ENCODE peak calls at places on chromosomes 11 and 22, in eight cellular contexts. I is pancreas, Q is lower lobe of right lung, L is GM13976, O is endothelial cell, R is cardiac fibroblast, M is GM12865, V is HL-60. A is an unnamed sample.

GRCh38 chr22:32991353-32992115 is 66.6 kb downstream of the SYN3 start:
- DNase-seq in O (no peak), I (no peak), V (no peak), Q (peak), M (no peak), L (no peak), R (peak), A (peak)

GRCh38 chr11:2575611-2576051 is 124.2 kb downstream of the KCNQ1OT1 start:
- DNase-seq in O (no peak), M (no peak), Q (peak), R (no peak), I (no peak), V (no peak), L (no peak), A (no peak)

GRCh38 chr11:124623861-124624525 is 1.3 kb downstream of the TBRG1 start:
- DNase-seq in M (no peak), O (no peak), V (no peak), L (no peak), R (no peak), I (no peak), Q (no peak), A (no peak)

GRCh38 chr22:24412274-24412673 is 15.1 kb upstream of the ADORA2A start:
- DNase-seq in M (no peak), L (no peak), O (no peak), R (no peak), I (no peak), V (no peak), Q (no peak), A (no peak)

GRCh38 chr11:113518716-113519495 is 43.7 kb upstream of the DRD2 start:
- DNase-seq in R (no peak), L (no peak), Q (no peak), M (no peak), V (no peak), I (no peak), O (no peak), A (no peak)

GRCh38 chr11:13276852-13277718 is 505 bp upstream of the BMAL1 start:
- DNase-seq in M (peak), R (peak), O (peak), L (peak), I (peak), V (peak), Q (peak), A (peak)

GRCh38 chr11:127965947-127966668 is 621.2 kb downstream of the ETS1 start:
- DNase-seq in M (no peak), Q (no peak), V (no peak), L (no peak), I (no peak), O (no peak), R (peak), A (no peak)

GRCh38 chr11:30719420-30719819 is 133.3 kb upstream of the MPPED2 start:
- DNase-seq in M (no peak), R (no peak), Q (no peak), I (no peak), O (no peak), L (no peak), V (no peak), A (no peak)

GRCh38 chr22:37164535-37164887 is 14.8 kb upstream of the IL2RB start:
- DNase-seq in V (no peak), I (no peak), L (no peak), R (no peak), M (no peak), O (no peak), Q (no peak), A (no peak)

GRCh38 chr11:94308024-94308423 is 3.6 kb downstream of the IZUMO1R start:
- DNase-seq in R (no peak), L (no peak), V (no peak), M (no peak), I (no peak), Q (no peak), O (no peak), A (no peak)

GRCh38 chr11:692824-693414 is 2.1 kb downstream of the DEAF1 start:
- DNase-seq in Q (no peak), M (peak), R (no peak), O (no peak), V (no peak), I (no peak), L (no peak), A (no peak)

GRCh38 chr11:8826145-8826786 is 84.7 kb upstream of the AKIP1 start:
- DNase-seq in M (no peak), V (no peak), R (peak), I (no peak), L (no peak), Q (no peak), O (no peak), A (no peak)

GRCh38 chr22:20873215-20873614 is 14.4 kb downstream of the SNAP29 start:
- DNase-seq in M (no peak), I (no peak), V (no peak), O (no peak), Q (no peak), L (no peak), R (no peak), A (no peak)

GRCh38 chr22:44080936-44081853 is 57.1 kb downstream of the PARVB start:
- DNase-seq in I (peak), V (peak), M (peak), R (peak), L (peak), Q (peak), O (peak), A (peak)
- TF ChIP-seq CTCF in I (peak), V (peak), M (peak), R (peak), L (peak), Q (peak), O (peak), A (peak)

GRCh38 chr22:46110215-46110614 is 40.1 kb upstream of the PPARA start:
- DNase-seq in R (peak), Q (no peak), I (peak), M (peak), L (no peak), O (no peak), V (no peak), A (no peak)

GRCh38 chr22:46109474-46110003 is 40.8 kb upstream of the PPARA start:
- DNase-seq in M (no peak), Q (no peak), L (no peak), V (no peak), O (no peak), I (peak), R (no peak), A (no peak)

GRCh38 chr22:46113110-46113909 is 37.0 kb upstream of the PPARA start:
- DNase-seq in L (no peak), Q (no peak), O (no peak), V (no peak), I (peak), M (no peak), R (no peak), A (no peak)

GRCh38 chr22:46112405-46112804 is 37.9 kb upstream of the PPARA start:
- DNase-seq in M (no peak), V (no peak), I (peak), O (no peak), Q (no peak), L (no peak), R (no peak), A (no peak)

GRCh38 chr22:46111645-46112306 is 38.5 kb upstream of the PPARA start:
- DNase-seq in O (no peak), I (peak), Q (no peak), M (no peak), R (no peak), V (no peak), L (no peak), A (no peak)
- TF ChIP-seq CTCF in O (no peak), I (no peak), Q (no peak), M (no peak), R (no peak), V (no peak), L (no peak), A (no peak)

DNA sequence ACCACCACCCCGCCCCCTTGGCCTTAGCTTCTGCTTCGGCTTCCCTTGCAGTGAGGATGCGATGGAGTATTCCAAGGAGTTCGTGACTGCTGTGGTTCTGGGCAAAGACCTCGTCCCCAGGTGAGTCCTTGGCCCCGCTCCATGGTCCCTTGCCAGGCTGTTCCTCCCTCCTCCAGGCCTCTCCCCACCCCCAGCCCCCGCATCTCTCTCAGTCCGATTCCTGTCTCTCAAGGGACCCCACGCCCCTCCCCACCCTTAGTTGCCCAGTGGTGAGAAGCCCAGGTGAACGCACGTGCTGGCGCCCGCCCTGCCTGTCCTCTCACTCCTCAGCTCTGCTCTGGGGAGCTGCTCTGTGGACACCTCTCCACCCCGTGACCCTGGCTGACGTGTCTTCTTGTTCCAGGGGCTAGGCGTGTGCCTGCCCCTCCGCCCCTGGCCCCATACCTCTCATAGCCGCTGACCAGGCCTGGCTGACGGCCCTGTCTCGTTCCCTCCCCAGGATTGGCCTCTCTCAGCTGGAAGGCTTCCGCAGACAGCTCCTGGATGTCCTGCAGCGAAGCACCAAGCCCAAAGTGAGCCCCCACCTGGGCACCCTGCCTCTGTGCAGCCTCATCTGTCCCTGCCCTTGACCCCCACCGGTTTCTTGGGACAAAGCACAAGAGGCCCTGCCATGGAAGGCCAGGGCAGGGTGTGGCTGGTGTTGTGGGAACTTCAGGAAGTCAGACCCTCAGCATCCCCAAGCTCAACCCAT is 14.6 kb upstream of the MYRF start:
- DNase-seq in M (no peak), L (no peak), O (no peak), V (no peak), R (no peak), Q (no peak), I (no peak), A (no peak)
- TF ChIP-seq CTCF in M (no peak), L (no peak), O (no peak), V (no peak), R (no peak), Q (no peak), I (no peak), A (no peak)

DNA sequence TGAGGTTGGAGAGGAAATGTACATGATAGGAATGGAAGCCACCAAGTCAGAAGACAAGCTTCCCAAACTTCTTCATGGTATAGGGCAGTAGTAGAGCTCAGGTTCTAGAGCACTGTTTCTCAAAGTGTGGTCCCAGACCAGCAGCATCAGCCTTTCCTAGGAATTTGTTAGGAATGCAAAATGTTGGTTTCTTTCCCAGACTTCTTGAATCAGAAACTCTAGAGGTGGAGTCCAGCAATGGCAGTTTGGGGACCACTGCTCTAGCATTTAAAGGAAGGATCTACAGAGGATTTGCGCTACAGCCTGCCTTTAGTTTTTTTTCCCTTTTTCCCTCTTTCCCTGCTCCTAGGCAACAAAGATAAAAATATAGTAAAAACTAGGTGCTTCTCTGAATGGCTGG is 17.0 kb upstream of the MMP12 start:
- DNase-seq in M (no peak), R (no peak), I (no peak), Q (no peak), L (no peak), V (no peak), O (no peak), A (no peak)
- TF ChIP-seq CTCF in M (no peak), R (no peak), I (no peak), Q (no peak), L (no peak), V (no peak), O (no peak), A (no peak)

A was measured in RWPE1.